ENCODE peak calls at places on chromosomes 2 and 18, in nine cellular contexts. U is tibial artery; V is fibroblast of the aortic adventitia; K is Caco-2; O is GM23248; R is esophagus squamous epithelium; Z is psoas muscle; Q is Peyer's patch; F is CD8-positive, alpha-beta memory T cell. H is an unnamed sample.

GRCh38 chr18:40347261-40347660 is 1607.8 kb upstream of the PIK3C3 start:
- DNase-seq in U (no peak), V (no peak), K (no peak), O (no peak), R (no peak), Z (no peak), Q (no peak), F (no peak), H (no peak)

GRCh38 chr2:239932881-239933735 is 92.0 kb downstream of the NDUFA10 start:
- DNase-seq in U (no peak), V (no peak), K (no peak), O (no peak), R (no peak), Z (peak), Q (peak), F (no peak), H (peak)

GRCh38 chr18:78994531-78994930 is 14.9 kb downstream of the SALL3 start:
- DNase-seq in U (no peak), V (no peak), K (no peak), O (no peak), R (no peak), Z (no peak), Q (peak), F (no peak), H (no peak)

GRCh38 chr2:207334309-207334630 is 168.5 kb upstream of the KLF7 start:
- DNase-seq in U (no peak), V (no peak), K (no peak), O (no peak), R (no peak), Z (no peak), Q (no peak), F (no peak), H (no peak)

GRCh38 chr2:240245706-240246105 is 105.2 kb upstream of the OTOS start:
- DNase-seq in U (peak), V (no peak), K (no peak), O (no peak), R (no peak), Z (peak), Q (no peak), F (no peak), H (peak)

GRCh38 chr18:11387880-11388279 is 221.5 kb upstream of the SLC35G4 start:
- DNase-seq in U (peak), V (peak), K (peak), O (peak), R (no peak), Z (peak), Q (peak), F (no peak), H (no peak)

GRCh38 chr18:66560092-66560491 is 43.8 kb downstream of the CDH19 start:
- DNase-seq in U (no peak), V (peak), K (peak), O (peak), R (no peak), Z (no peak), Q (no peak), F (no peak), H (no peak)

GRCh38 chr2:133936601-133937000 is 317.3 kb upstream of the MGAT5 start:
- DNase-seq in U (no peak), V (no peak), K (no peak), O (no peak), R (no peak), Z (no peak), Q (no peak), F (no peak), H (no peak)

GRCh38 chr2:202344178-202344577 is 31.9 kb upstream of the BMPR2 start:
- DNase-seq in U (no peak), V (no peak), K (no peak), O (no peak), R (no peak), Z (no peak), Q (no peak), F (no peak), H (no peak)

GRCh38 chr18:59917422-59917821 is 17.6 kb downstream of the PMAIP1 start:
- DNase-seq in U (no peak), V (peak), K (no peak), O (peak), R (no peak), Z (no peak), Q (no peak), F (no peak), H (no peak)

GRCh38 chr2:145760781-145761649 is 1241.1 kb upstream of the ZEB2 start:
- DNase-seq in U (no peak), V (peak), K (no peak), O (peak), R (no peak), Z (no peak), Q (no peak), F (no peak), H (no peak)

GRCh38 chr2:150937030-150937429 is 324.6 kb downstream of the RBM43 start:
- DNase-seq in U (no peak), V (no peak), K (no peak), O (no peak), R (no peak), Z (no peak), Q (no peak), F (no peak), H (no peak)

GRCh38 chr2:158936978-158937377 is 31.5 kb upstream of the TANC1 start:
- DNase-seq in U (no peak), V (peak), K (no peak), O (peak), R (no peak), Z (no peak), Q (no peak), F (no peak), H (peak)

GRCh38 chr2:74439373-74440004 is 2.2 kb downstream of the RTKN start:
- DNase-seq in U (no peak), V (no peak), K (no peak), O (no peak), R (no peak), Z (no peak), Q (no peak), F (no peak), H (no peak)

GRCh38 chr2:25309402-25309801 is 32.3 kb downstream of the DNMT3A start:
- DNase-seq in U (peak), V (peak), K (peak), O (peak), R (no peak), Z (peak), Q (peak), F (peak), H (no peak)

GRCh38 chr2:190678444-190679162 is 29.7 kb downstream of the NAB1 start:
- DNase-seq in U (no peak), V (no peak), K (no peak), O (no peak), R (no peak), Z (no peak), Q (no peak), F (no peak), H (no peak)

GRCh38 chr2:74440005-74440377 is 1.7 kb downstream of the RTKN start:
- DNase-seq in U (peak), V (peak), K (no peak), O (peak), R (no peak), Z (peak), Q (no peak), F (no peak), H (peak)

GRCh38 chr2:152508446-152508845 is 173.5 kb downstream of the FMNL2 start:
- DNase-seq in U (no peak), V (peak), K (no peak), O (no peak), R (no peak), Z (no peak), Q (no peak), F (no peak), H (no peak)

GRCh38 chr2:122114421-122114820 is 359.0 kb downstream of the TSN start:
- DNase-seq in U (no peak), V (no peak), K (no peak), O (no peak), R (no peak), Z (no peak), Q (no peak), F (no peak), H (no peak)

GRCh38 chr2:38515155-38516074 is 87.3 kb downstream of the HNRNPLL start:
- DNase-seq in U (no peak), V (peak), K (no peak), O (peak), R (no peak), Z (peak), Q (no peak), F (no peak), H (peak)

GRCh38 chr2:234444888-234445287 is 52.0 kb downstream of the ARL4C start:
- DNase-seq in U (no peak), V (peak), K (no peak), O (peak), R (no peak), Z (no peak), Q (peak), F (peak), H (no peak)

DNA sequence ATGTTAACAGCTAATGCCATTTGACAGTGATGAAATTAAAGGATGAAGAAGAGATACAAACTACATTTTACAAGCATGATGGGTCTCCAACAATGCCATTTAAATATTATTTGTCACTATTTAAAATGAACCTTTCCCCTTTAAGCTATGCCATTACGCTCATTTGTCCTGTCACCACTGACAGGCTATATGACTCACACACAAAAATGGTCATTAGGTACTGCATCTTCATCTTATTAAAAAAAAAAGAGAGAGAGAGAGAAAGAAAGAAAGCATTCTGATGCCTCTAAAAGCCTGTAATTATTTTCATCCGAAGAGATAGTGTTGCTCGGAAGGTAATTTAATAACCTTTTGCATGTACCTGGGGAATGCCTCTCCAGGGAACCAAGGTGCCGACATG is 226.6 kb downstream of the ARHGAP15 start:
- DNase-seq in U (no peak), V (no peak), K (no peak), O (no peak), R (no peak), Z (no peak), Q (no peak), F (no peak), H (no peak)
- H3K4me3 ChIP-seq in U (no peak), V (no peak), K (no peak), O (no peak), R (no peak), Z (no peak), Q (no peak), F (no peak), H (no peak)

GRCh38 chr2:20221939-20222768 is 2.8 kb downstream of the SDC1 start:
- DNase-seq in U (no peak), V (no peak), K (no peak), O (no peak), R (no peak), Z (no peak), Q (no peak), F (no peak), H (no peak)

GRCh38 chr2:20223345-20224190 is 1.4 kb downstream of the SDC1 start:
- DNase-seq in U (no peak), V (peak), K (peak), O (peak), R (no peak), Z (no peak), Q (no peak), F (no peak), H (peak)

GRCh38 chr2:20224191-20224715 is 677 bp downstream of the SDC1 start:
- DNase-seq in U (no peak), V (no peak), K (no peak), O (no peak), R (no peak), Z (no peak), Q (no peak), F (no peak), H (no peak)

GRCh38 chr2:20221169-20221938 is 3.6 kb downstream of the SDC1 start:
- DNase-seq in U (no peak), V (peak), K (no peak), O (peak), R (no peak), Z (no peak), Q (no peak), F (no peak), H (no peak)

DNA sequence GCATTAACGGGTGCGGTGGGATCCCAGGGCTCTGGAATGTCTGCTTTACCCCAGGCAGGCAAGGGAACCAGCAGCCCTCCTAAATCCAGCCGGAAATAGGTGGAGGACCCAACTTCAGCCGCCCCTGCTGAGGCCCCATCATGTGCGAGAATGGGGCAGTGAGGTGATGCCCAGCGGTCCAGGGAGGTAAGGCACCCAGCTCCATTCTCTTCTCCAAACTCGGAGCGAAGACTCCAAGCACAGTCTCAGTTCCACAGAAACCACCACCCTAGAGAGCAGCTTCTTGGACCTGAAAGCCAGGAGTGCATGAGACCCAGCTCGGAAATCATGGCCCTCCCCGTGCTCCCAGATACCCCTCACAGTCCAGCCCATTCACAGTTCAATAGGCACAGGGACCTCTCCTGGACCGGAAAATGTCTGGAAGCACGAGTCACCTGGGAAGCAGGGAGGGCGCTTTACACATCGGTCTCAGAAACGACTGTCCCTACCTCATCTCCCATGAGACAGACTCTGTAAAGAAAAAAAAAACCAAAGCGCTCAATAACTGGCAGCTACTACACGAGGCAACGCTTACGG is 2.1 kb downstream of the SDC1 start:
- DNase-seq in U (no peak), V (no peak), K (no peak), O (no peak), R (no peak), Z (no peak), Q (no peak), F (no peak), H (no peak)
- H3K4me3 ChIP-seq in U (peak), V (peak), K (peak), O (peak), R (peak), Z (peak), Q (peak), F (no peak), H (peak)

DNA sequence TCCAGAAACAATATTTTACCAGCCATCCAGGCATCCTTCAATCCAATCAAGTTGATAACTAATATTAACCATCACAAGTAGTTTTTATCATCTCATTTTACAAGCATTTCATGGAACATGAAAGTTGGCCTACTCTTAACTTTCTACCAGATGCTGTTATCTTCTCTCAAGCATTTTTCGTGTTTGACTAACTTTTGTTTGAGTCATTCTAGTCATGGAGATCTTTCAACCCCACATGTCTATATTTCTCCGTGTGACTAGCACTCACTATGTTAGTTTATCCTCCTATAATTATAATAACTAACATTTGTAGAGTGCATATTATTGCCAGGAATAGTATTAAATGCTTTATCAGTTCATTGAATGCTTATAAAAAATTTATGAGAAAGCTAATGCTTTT is 307.0 kb upstream of the CWC22 start:
- DNase-seq in U (no peak), V (peak), K (no peak), O (peak), R (no peak), Z (no peak), Q (no peak), F (no peak), H (no peak)
- H3K4me3 ChIP-seq in U (no peak), V (no peak), K (no peak), O (no peak), R (no peak), Z (no peak), Q (no peak), F (no peak), H (no peak)

GRCh38 chr2:27378809-27379290 is 1.7 kb downstream of the ZNF513 start:
- DNase-seq in U (no peak), V (no peak), K (no peak), O (no peak), R (no peak), Z (no peak), Q (no peak), F (no peak), H (no peak)
- H3K4me3 ChIP-seq in U (no peak), V (peak), K (peak), O (peak), R (no peak), Z (no peak), Q (no peak), F (no peak), H (no peak)

GRCh38 chr18:7789853-7790552 is 222.9 kb downstream of the PTPRM start:
- DNase-seq in U (no peak), V (peak), K (peak), O (peak), R (no peak), Z (no peak), Q (no peak), F (no peak), H (no peak)
- H3K4me3 ChIP-seq in U (no peak), V (no peak), K (no peak), O (no peak), R (no peak), Z (no peak), Q (no peak), F (no peak), H (no peak)

DNA sequence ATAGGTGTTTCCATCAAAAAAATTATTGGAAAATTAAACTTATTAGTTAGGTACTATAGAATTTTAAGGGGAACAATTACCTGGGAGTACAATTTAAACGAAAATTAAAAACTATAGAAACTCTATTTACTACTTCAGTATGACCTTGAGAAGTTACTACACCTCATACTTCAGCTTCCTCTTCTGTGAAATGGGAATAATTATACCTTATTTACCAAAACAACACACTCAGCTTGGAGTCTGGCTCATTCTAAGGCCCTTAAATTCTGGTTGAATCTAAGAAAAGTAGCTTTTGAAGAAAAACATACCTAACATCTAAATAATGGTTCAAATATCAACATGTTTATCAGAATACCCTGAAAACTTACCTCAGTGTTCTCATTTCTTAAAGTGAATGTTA is 2.7 kb downstream of the NABP1 start:
- DNase-seq in U (no peak), V (no peak), K (no peak), O (no peak), R (no peak), Z (no peak), Q (no peak), F (no peak), H (no peak)
- H3K4me3 ChIP-seq in U (no peak), V (peak), K (no peak), O (peak), R (peak), Z (peak), Q (peak), F (peak), H (no peak)

GRCh38 chr18:58222439-58223125 is 178.6 kb downstream of the NEDD4L start:
- DNase-seq in U (no peak), V (no peak), K (no peak), O (peak), R (no peak), Z (no peak), Q (no peak), F (no peak), H (no peak)
- H3K4me3 ChIP-seq in U (no peak), V (no peak), K (peak), O (peak), R (peak), Z (no peak), Q (peak), F (no peak), H (no peak)

GRCh38 chr18:77101410-77102245 is 31.0 kb downstream of the MBP start:
- DNase-seq in U (peak), V (peak), K (no peak), O (peak), R (peak), Z (peak), Q (peak), F (peak), H (peak)
- H3K4me3 ChIP-seq in U (no peak), V (peak), K (no peak), O (peak), R (peak), Z (peak), Q (no peak), F (peak), H (no peak)

GRCh38 chr2:180980943-180981898 is 816 bp downstream of the UBE2E3 start:
- DNase-seq in U (no peak), V (peak), K (peak), O (peak), R (no peak), Z (peak), Q (peak), F (no peak), H (no peak)

GRCh38 chr2:180980185-180980942 is at the start of gene UBE2E3:
- DNase-seq in U (peak), V (peak), K (peak), O (peak), R (peak), Z (peak), Q (peak), F (peak), H (peak)

GRCh38 chr2:180987146-180987545 is 6.7 kb downstream of the UBE2E3 start:
- DNase-seq in U (no peak), V (no peak), K (no peak), O (no peak), R (no peak), Z (no peak), Q (no peak), F (no peak), H (no peak)

GRCh38 chr2:180985771-180986395 is 5.5 kb downstream of the UBE2E3 start:
- DNase-seq in U (no peak), V (no peak), K (no peak), O (no peak), R (no peak), Z (no peak), Q (no peak), F (no peak), H (no peak)

GRCh38 chr2:180983468-180984388 is 3.3 kb downstream of the UBE2E3 start:
- DNase-seq in U (no peak), V (peak), K (peak), O (peak), R (no peak), Z (no peak), Q (peak), F (no peak), H (no peak)
- H3K4me3 ChIP-seq in U (no peak), V (peak), K (no peak), O (peak), R (no peak), Z (peak), Q (no peak), F (no peak), H (no peak)